ENCODE peak calls at places on chromosomes 4 and X, in ten cellular contexts. X is upper lobe of right lung; O is CD4-positive, alpha-beta T cell; U is fibroblast of lung; K is astrocyte; H is tibial artery; F is GM13977; T is fibroblast of mammary gland; B is cardiac fibroblast; C is GM20000. Y is an unnamed sample.

GRCh38 chr4:119493419-119493818 is 135.2 kb downstream of the PDE5A start:
- DNase-seq in K (no peak), U (no peak), C (no peak), O (no peak), T (peak; percentile 41), F (no peak), H (no peak), B (peak; percentile 32), X (no peak), Y (no peak)

GRCh38 chrX:139890991-139891700 is 41.7 kb downstream of the ATP11C start:
- DNase-seq in B (peak; percentile 80), T (peak; percentile 75), C (no peak), F (no peak), K (peak; percentile 70), O (no peak), U (peak; percentile 80), H (no peak), X (no peak), Y (no peak)

GRCh38 chrX:85244411-85245210 is 820 bp downstream of the ZNF711 start:
- DNase-seq in B (no peak), C (peak; percentile 28), U (peak; percentile 41), O (no peak), X (peak; percentile 46), T (peak; percentile 11), H (no peak), F (peak; percentile 31), K (peak; percentile 18), Y (no peak)

GRCh38 chr4:2857349-2857927 is 13.8 kb downstream of the ADD1 start:
- DNase-seq in O (no peak), T (no peak), H (no peak), X (no peak), B (no peak), U (no peak), K (no peak), C (no peak), F (no peak), Y (no peak)

GRCh38 chr4:138952405-138952804 is 63.2 kb upstream of the NOCT start:
- DNase-seq in K (peak; percentile 34), H (no peak), U (peak; percentile 50), T (peak; percentile 19), C (no peak), B (peak; percentile 22), X (no peak), F (no peak), O (no peak), Y (no peak)

GRCh38 chrX:112008724-112009123 is 73.9 kb downstream of the TRPC5 start:
- DNase-seq in U (no peak), H (no peak), K (no peak), B (no peak), T (no peak), F (no peak), C (no peak), O (no peak), X (no peak), Y (no peak)

GRCh38 chr4:124872659-124873058 is 160.1 kb upstream of the ANKRD50 start:
- DNase-seq in O (no peak), H (no peak), C (no peak), K (no peak), B (no peak), T (no peak), F (no peak), X (no peak), U (no peak), Y (no peak)

GRCh38 chr4:2929469-2929868 is 33.7 kb downstream of the NOP14 start:
- DNase-seq in K (no peak), H (peak; percentile 19), B (no peak), T (no peak), F (no peak), X (peak; percentile 63), C (no peak), O (no peak), U (no peak), Y (peak; percentile 12)

GRCh38 chrX:10173331-10173900 is 16.6 kb downstream of the CLCN4 start:
- DNase-seq in K (peak; percentile 94), B (peak; percentile 87), C (no peak), F (no peak), O (no peak), T (peak; percentile 93), X (no peak), H (peak; percentile 48), U (peak; percentile 95), Y (no peak)

GRCh38 chrX:17860179-17860780 is 818 bp downstream of the RAI2 start:
- DNase-seq in F (no peak), H (no peak), X (peak; percentile 62), U (peak; percentile 1), K (no peak), T (no peak), O (no peak), B (no peak), C (no peak), Y (no peak)

GRCh38 chr4:85732124-85732523 is 257.2 kb downstream of the ARHGAP24 start:
- DNase-seq in F (no peak), K (no peak), O (no peak), H (no peak), C (no peak), X (no peak), B (no peak), U (no peak), T (no peak), Y (no peak)

GRCh38 chr4:48017108-48017527 is 546 bp downstream of the NIPAL1 start:
- DNase-seq in B (peak; percentile 73), U (peak; percentile 82), X (peak; percentile 78), K (peak; percentile 72), T (peak; percentile 72), H (no peak), O (peak; percentile 1), C (peak; percentile 42), F (peak; percentile 45), Y (peak; percentile 25)

GRCh38 chr4:153426207-153426886 is 39.8 kb upstream of the TMEM131L start:
- DNase-seq in U (no peak), C (no peak), O (no peak), B (no peak), K (no peak), T (no peak), F (no peak), X (no peak), H (no peak), Y (no peak)

GRCh38 chr4:78779280-78779679 is 3.1 kb downstream of the BMP2K start:
- DNase-seq in B (peak; percentile 24), C (no peak), T (peak; percentile 42), K (peak; percentile 45), H (no peak), O (no peak), X (no peak), F (no peak), U (peak; percentile 51), Y (no peak)

GRCh38 chr4:52957791-52958190 is 95.7 kb downstream of the RASL11B start:
- DNase-seq in O (no peak), B (no peak), X (no peak), K (no peak), T (no peak), C (no peak), U (no peak), H (no peak), F (no peak), Y (no peak)

GRCh38 chr4:48248559-48248953 is 21.1 kb downstream of the TEC start:
- DNase-seq in O (no peak), F (no peak), B (no peak), U (no peak), T (no peak), K (no peak), C (no peak), X (no peak), H (no peak), Y (no peak)

GRCh38 chr4:76784237-76784636 is 113.7 kb downstream of the SOWAHB start:
- DNase-seq in K (no peak), F (no peak), O (no peak), U (no peak), C (no peak), T (peak; percentile 21), H (no peak), X (no peak), B (peak; percentile 20), Y (no peak)
- TF ChIP-seq CTCF in K (no peak), F (peak; percentile 42), O (no peak), U (peak; percentile 7), C (no peak), T (peak; percentile 26), H (no peak), X (no peak), B (peak; percentile 16), Y (no peak)

GRCh38 chr4:122305853-122306252 is 73.0 kb upstream of the ADAD1 start:
- DNase-seq in H (no peak), C (no peak), T (no peak), U (no peak), K (no peak), F (no peak), X (no peak), B (no peak), O (no peak), Y (no peak)

DNA sequence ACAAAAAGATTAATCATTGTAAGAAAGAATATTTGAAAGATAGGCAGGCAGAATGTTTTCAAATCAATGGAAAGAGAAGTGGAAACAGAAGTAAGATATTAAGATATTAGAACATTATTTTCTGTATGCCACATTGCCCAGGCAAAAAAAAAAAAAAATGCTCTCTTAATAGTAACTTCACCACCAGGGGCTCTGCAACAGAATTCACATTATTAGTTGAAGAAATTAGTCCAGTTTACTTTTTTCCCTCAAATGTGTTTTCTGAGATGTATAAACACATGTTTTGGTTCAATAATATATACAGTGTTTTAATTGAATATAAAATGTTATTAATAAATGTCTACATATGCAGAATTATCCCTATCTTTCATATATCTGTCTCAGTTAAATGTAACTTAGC is 78.0 kb upstream of the ADAD1 start:
- DNase-seq in O (no peak), K (no peak), U (no peak), H (no peak), T (no peak), F (no peak), B (peak; percentile 5), X (no peak), C (no peak), Y (no peak)
- TF ChIP-seq CTCF in O (no peak), K (peak; percentile 19), U (peak; percentile 27), H (no peak), T (peak; percentile 30), F (no peak), B (peak; percentile 37), X (peak; percentile 13), C (no peak), Y (no peak)

DNA sequence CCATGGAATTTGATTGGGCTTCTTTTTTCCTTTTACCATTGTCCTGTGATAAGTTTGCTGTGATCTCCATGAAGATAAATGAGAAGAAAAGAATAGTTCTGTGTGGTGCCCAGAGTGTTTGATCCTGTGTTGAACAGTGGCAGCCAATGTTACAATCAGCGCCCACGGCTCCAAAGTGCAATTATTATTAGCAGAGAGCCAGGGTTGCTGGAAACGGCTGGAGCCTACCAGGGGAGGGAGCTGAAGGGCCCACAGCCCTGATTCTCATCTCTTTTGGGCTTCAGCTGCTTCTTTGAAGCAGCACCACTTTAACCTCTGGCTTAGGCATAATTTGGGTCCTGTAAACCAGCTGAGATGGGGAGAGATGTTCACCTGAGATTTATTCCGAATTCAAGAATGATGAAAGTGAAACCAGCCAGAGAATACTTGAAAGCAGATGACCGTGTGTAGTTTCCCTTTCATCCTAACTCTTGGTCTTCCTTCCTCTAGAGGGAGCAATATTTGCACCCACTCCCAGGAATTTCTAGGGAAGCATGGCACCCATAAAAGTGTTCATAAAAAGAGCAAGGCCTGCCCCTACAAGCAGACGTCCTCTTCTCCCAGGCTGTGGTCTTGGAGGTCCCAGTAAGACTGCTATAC is 298.3 kb downstream of the EVC2 start:
- DNase-seq in B (no peak), O (no peak), F (no peak), X (no peak), K (no peak), T (no peak), C (no peak), H (no peak), U (no peak), Y (no peak)
- TF ChIP-seq CTCF in B (no peak), O (no peak), F (no peak), X (no peak), K (no peak), T (no peak), C (no peak), H (no peak), U (no peak), Y (no peak)

GRCh38 chr4:54473077-54473545 is 184.6 kb upstream of the KIT start:
- DNase-seq in B (peak; percentile 24), C (no peak), O (no peak), F (no peak), U (no peak), K (no peak), T (peak; percentile 19), X (no peak), H (no peak), Y (no peak)
- TF ChIP-seq CTCF in B (no peak), C (no peak), O (no peak), F (no peak), U (no peak), K (no peak), T (no peak), X (no peak), H (no peak), Y (no peak)